ENCODE peak calls at places on chromosome 4, in five cellular contexts. One of them, this sample, is unnamed.

GRCh38 chr4:14157262-14157661 is 529.7 kb upstream of the BOD1L1 start:
- DNase-seq in stimulated activated CD4-positive, alpha-beta T cell treated with anti-CD3 and anti-CD28 coated beads, Interleukin-4, amount 100 ng/mL, for 48 hours: no peak
- DNase-seq in G401: peak
- DNase-seq in iris pigment epithelial cell: no peak
- DNase-seq in non-pigmented ciliary epithelial cell: no peak
- DNase-seq in this sample: no peak

GRCh38 chr4:139825523-139826014 is 159.9 kb downstream of the MGST2 start:
- DNase-seq in stimulated activated CD4-positive, alpha-beta T cell treated with anti-CD3 and anti-CD28 coated beads, Interleukin-4, amount 100 ng/mL, for 48 hours: no peak
- DNase-seq in G401: peak
- DNase-seq in iris pigment epithelial cell: no peak
- DNase-seq in non-pigmented ciliary epithelial cell: no peak
- DNase-seq in this sample: no peak

GRCh38 chr4:21949073-21949457 is 493 bp upstream of the KCNIP4 start:
- DNase-seq in stimulated activated CD4-positive, alpha-beta T cell treated with anti-CD3 and anti-CD28 coated beads, Interleukin-4, amount 100 ng/mL, for 48 hours: no peak
- DNase-seq in G401: peak
- DNase-seq in iris pigment epithelial cell: no peak
- DNase-seq in non-pigmented ciliary epithelial cell: no peak
- DNase-seq in this sample: no peak

GRCh38 chr4:114136067-114136466 is 156.6 kb upstream of the ARSJ start:
- DNase-seq in stimulated activated CD4-positive, alpha-beta T cell treated with anti-CD3 and anti-CD28 coated beads, Interleukin-4, amount 100 ng/mL, for 48 hours: no peak
- DNase-seq in G401: peak
- DNase-seq in iris pigment epithelial cell: no peak
- DNase-seq in non-pigmented ciliary epithelial cell: no peak
- DNase-seq in this sample: peak

GRCh38 chr4:110184791-110185155 is 13.6 kb downstream of the ELOVL6 start:
- DNase-seq in stimulated activated CD4-positive, alpha-beta T cell treated with anti-CD3 and anti-CD28 coated beads, Interleukin-4, amount 100 ng/mL, for 48 hours: no peak
- DNase-seq in G401: no peak
- DNase-seq in iris pigment epithelial cell: no peak
- DNase-seq in non-pigmented ciliary epithelial cell: no peak
- DNase-seq in this sample: no peak

GRCh38 chr4:98586634-98587354 is 71.6 kb downstream of the TSPAN5 start:
- DNase-seq in stimulated activated CD4-positive, alpha-beta T cell treated with anti-CD3 and anti-CD28 coated beads, Interleukin-4, amount 100 ng/mL, for 48 hours: no peak
- DNase-seq in G401: peak
- DNase-seq in iris pigment epithelial cell: no peak
- DNase-seq in non-pigmented ciliary epithelial cell: no peak
- DNase-seq in this sample: no peak

GRCh38 chr4:94976371-94977011 is 218.7 kb downstream of the BMPR1B start:
- DNase-seq in stimulated activated CD4-positive, alpha-beta T cell treated with anti-CD3 and anti-CD28 coated beads, Interleukin-4, amount 100 ng/mL, for 48 hours: no peak
- DNase-seq in G401: no peak
- DNase-seq in iris pigment epithelial cell: peak
- DNase-seq in non-pigmented ciliary epithelial cell: peak
- DNase-seq in this sample: peak

GRCh38 chr4:2256781-2257191 is 5.1 kb downstream of the MXD4 start:
- DNase-seq in stimulated activated CD4-positive, alpha-beta T cell treated with anti-CD3 and anti-CD28 coated beads, Interleukin-4, amount 100 ng/mL, for 48 hours: no peak
- DNase-seq in G401: no peak
- DNase-seq in iris pigment epithelial cell: no peak
- DNase-seq in non-pigmented ciliary epithelial cell: no peak
- DNase-seq in this sample: no peak

GRCh38 chr4:147596976-147597375 is 20.2 kb upstream of the TMEM184C start:
- DNase-seq in stimulated activated CD4-positive, alpha-beta T cell treated with anti-CD3 and anti-CD28 coated beads, Interleukin-4, amount 100 ng/mL, for 48 hours: no peak
- DNase-seq in G401: no peak
- DNase-seq in iris pigment epithelial cell: peak
- DNase-seq in non-pigmented ciliary epithelial cell: no peak
- DNase-seq in this sample: peak

GRCh38 chr4:38306482-38307071 is 346.4 kb downstream of the PTTG2 start:
- DNase-seq in stimulated activated CD4-positive, alpha-beta T cell treated with anti-CD3 and anti-CD28 coated beads, Interleukin-4, amount 100 ng/mL, for 48 hours: no peak
- DNase-seq in G401: no peak
- DNase-seq in iris pigment epithelial cell: no peak
- DNase-seq in non-pigmented ciliary epithelial cell: no peak
- DNase-seq in this sample: no peak

GRCh38 chr4:139890810-139891209 is 225.2 kb downstream of the MGST2 start:
- DNase-seq in stimulated activated CD4-positive, alpha-beta T cell treated with anti-CD3 and anti-CD28 coated beads, Interleukin-4, amount 100 ng/mL, for 48 hours: no peak
- DNase-seq in G401: no peak
- DNase-seq in iris pigment epithelial cell: peak
- DNase-seq in non-pigmented ciliary epithelial cell: no peak
- DNase-seq in this sample: no peak

GRCh38 chr4:100823066-100823992 is 305.5 kb upstream of the EMCN start:
- DNase-seq in stimulated activated CD4-positive, alpha-beta T cell treated with anti-CD3 and anti-CD28 coated beads, Interleukin-4, amount 100 ng/mL, for 48 hours: no peak
- DNase-seq in G401: no peak
- DNase-seq in iris pigment epithelial cell: peak
- DNase-seq in non-pigmented ciliary epithelial cell: peak
- DNase-seq in this sample: peak

GRCh38 chr4:86921608-86922252 is 13.1 kb upstream of the AFF1 start:
- DNase-seq in stimulated activated CD4-positive, alpha-beta T cell treated with anti-CD3 and anti-CD28 coated beads, Interleukin-4, amount 100 ng/mL, for 48 hours: no peak
- DNase-seq in G401: no peak
- DNase-seq in iris pigment epithelial cell: peak
- DNase-seq in non-pigmented ciliary epithelial cell: no peak
- DNase-seq in this sample: peak

GRCh38 chr4:159077702-159078495 is 25.0 kb upstream of the RAPGEF2 start:
- DNase-seq in stimulated activated CD4-positive, alpha-beta T cell treated with anti-CD3 and anti-CD28 coated beads, Interleukin-4, amount 100 ng/mL, for 48 hours: no peak
- DNase-seq in G401: no peak
- DNase-seq in iris pigment epithelial cell: peak
- DNase-seq in non-pigmented ciliary epithelial cell: no peak
- DNase-seq in this sample: no peak

GRCh38 chr4:113674733-113675132 is 86.8 kb downstream of the CAMK2D start:
- DNase-seq in stimulated activated CD4-positive, alpha-beta T cell treated with anti-CD3 and anti-CD28 coated beads, Interleukin-4, amount 100 ng/mL, for 48 hours: no peak
- DNase-seq in G401: peak
- DNase-seq in iris pigment epithelial cell: no peak
- DNase-seq in non-pigmented ciliary epithelial cell: no peak
- DNase-seq in this sample: no peak

GRCh38 chr4:121764702-121765367 is at the start of gene SMIM43:
- DNase-seq in stimulated activated CD4-positive, alpha-beta T cell treated with anti-CD3 and anti-CD28 coated beads, Interleukin-4, amount 100 ng/mL, for 48 hours: no peak
- DNase-seq in G401: no peak
- DNase-seq in iris pigment epithelial cell: no peak
- DNase-seq in non-pigmented ciliary epithelial cell: no peak
- DNase-seq in this sample: no peak

GRCh38 chr4:70182517-70183167 is 12.9 kb upstream of the ODAM start:
- DNase-seq in stimulated activated CD4-positive, alpha-beta T cell treated with anti-CD3 and anti-CD28 coated beads, Interleukin-4, amount 100 ng/mL, for 48 hours: no peak
- DNase-seq in G401: no peak
- DNase-seq in iris pigment epithelial cell: no peak
- DNase-seq in non-pigmented ciliary epithelial cell: no peak
- DNase-seq in this sample: no peak

GRCh38 chr4:80731436-80731835 is 299.1 kb upstream of the BMP3 start:
- DNase-seq in stimulated activated CD4-positive, alpha-beta T cell treated with anti-CD3 and anti-CD28 coated beads, Interleukin-4, amount 100 ng/mL, for 48 hours: no peak
- DNase-seq in G401: no peak
- DNase-seq in iris pigment epithelial cell: no peak
- DNase-seq in non-pigmented ciliary epithelial cell: no peak
- DNase-seq in this sample: no peak